ENCODE peak calls at places on chromosomes 6 and 20, in seven cellular contexts. P is body of pancreas; V is naive thymus-derived CD4-positive, alpha-beta T cell; H is heart right ventricle; W is stimulated activated naive CD8-positive, alpha-beta T cell treated with anti-CD3 and anti-CD28 coated beads, Interleukin-15, Interleukin-2, amounts not matched to agents 100 U/mL and 50 U/mL, for 24 hours; Y is heart left ventricle; Z is activated CD8-positive, alpha-beta T cell treated with anti-CD3 and anti-CD28 coated beads, Interleukin-2, amount 10 ng/mL, durations not matched to agents 7 days and 5 days. J is an unnamed sample.

GRCh38 chr6:117414770-117415169 is 11.0 kb downstream of the ROS1 start:
- ATAC-seq in Y (no peak), V (no peak), W (no peak), Z (no peak), P (no peak), H (no peak), J (no peak)

GRCh38 chr6:130815200-130816071 is 11.8 kb upstream of the SMLR1 start:
- ATAC-seq in P (no peak), Y (no peak), Z (no peak), V (no peak), H (no peak), W (no peak), J (no peak)

GRCh38 chr6:6466967-6467761 is 121.4 kb upstream of the LY86 start:
- ATAC-seq in V (no peak), W (peak; percentile 32), P (no peak), H (no peak), Z (no peak), Y (no peak), J (no peak)

GRCh38 chr20:63330084-63330760 is 30.9 kb downstream of the CHRNA4 start:
- ATAC-seq in Z (no peak), H (no peak), Y (no peak), W (no peak), P (no peak), V (no peak), J (no peak)

GRCh38 chr6:97215157-97215769 is 67.8 kb downstream of the MMS22L start:
- ATAC-seq in H (no peak), Y (no peak), Z (no peak), P (peak; percentile 33), W (no peak), V (no peak), J (no peak)

GRCh38 chr6:131924881-131925474 is 26.2 kb downstream of the CCN2 start:
- ATAC-seq in Z (no peak), H (peak; percentile 65), V (no peak), Y (no peak), W (no peak), P (no peak), J (no peak)

GRCh38 chr6:2783188-2783957 is 18.2 kb downstream of the WRNIP1 start:
- ATAC-seq in P (no peak), Z (no peak), V (peak; percentile 63), Y (no peak), W (no peak), H (no peak), J (no peak)

GRCh38 chr6:147841749-147842148 is 333.3 kb downstream of the SAMD5 start:
- ATAC-seq in H (no peak), Y (no peak), W (no peak), Z (no peak), V (no peak), P (peak; percentile 35), J (no peak)

GRCh38 chr6:157497579-157497978 is 116.6 kb downstream of the ZDHHC14 start:
- ATAC-seq in V (no peak), W (no peak), Z (no peak), H (no peak), Y (no peak), P (no peak), J (no peak)

GRCh38 chr6:20919677-20920385 is 385.6 kb downstream of the CDKAL1 start:
- ATAC-seq in W (peak; percentile 87), P (no peak), V (no peak), Y (no peak), H (no peak), Z (no peak), J (no peak)

GRCh38 chr6:73985891-73986290 is 289.9 kb downstream of the CD109 start:
- ATAC-seq in W (no peak), V (no peak), Y (no peak), Z (no peak), P (no peak), H (no peak), J (no peak)

GRCh38 chr20:38338849-38339520 is 7.3 kb upstream of the LBP start:
- ATAC-seq in H (peak; percentile 59), P (no peak), W (no peak), Y (no peak), Z (no peak), V (no peak), J (no peak)

GRCh38 chr20:5136096-5136495 is 9.3 kb downstream of the CDS2 start:
- ATAC-seq in Y (no peak), Z (no peak), H (no peak), P (no peak), W (no peak), V (no peak), J (no peak)

GRCh38 chr6:126527016-126527606 is 187.2 kb downstream of the CENPW start:
- ATAC-seq in P (no peak), H (no peak), W (no peak), Y (no peak), V (no peak), Z (no peak), J (no peak)

GRCh38 chr20:3371757-3372156 is 35.7 kb downstream of the DNAAF9 start:
- ATAC-seq in Y (no peak), W (no peak), Z (no peak), V (no peak), P (no peak), H (no peak), J (no peak)

GRCh38 chr6:18262812-18263560 is 1.3 kb downstream of the DEK start:
- ATAC-seq in H (no peak), V (peak; percentile 39), Z (peak; percentile 44), Y (no peak), P (no peak), W (peak; percentile 54), J (no peak)

GRCh38 chr6:56655996-56656395 is 13.3 kb upstream of the DST start:
- ATAC-seq in P (no peak), Y (no peak), W (no peak), V (no peak), Z (no peak), H (peak; percentile 21), J (no peak)

GRCh38 chr20:30811896-30812671 is 445.4 kb upstream of the DEFB115 start:
- ATAC-seq in H (no peak), Z (no peak), W (peak; percentile 29), V (peak; percentile 47), P (peak; percentile 35), Y (peak; percentile 32), J (peak; percentile 48)

GRCh38 chr6:89035252-89036106 is 45.1 kb upstream of the PNRC1 start:
- ATAC-seq in Z (no peak), Y (peak; percentile 94), V (peak; percentile 59), H (peak; percentile 89), W (no peak), P (peak; percentile 89), J (peak; percentile 91)